ENCODE peak calls at places on chromosome 18, in six cellular contexts. G is adrenal gland, T is breast epithelium, S is A549, U is neural crest cell, F is epithelial cell of esophagus. X is an unnamed sample.

GRCh38 chr18:47936975-47937374 is 6.5 kb upstream of the SMAD2 start:
- DNase-seq in G (no peak), T (no peak), S (no peak), U (no peak), F (no peak), X (no peak)

GRCh38 chr18:23458830-23459529 is 5.9 kb downstream of the RIOK3 start:
- DNase-seq in G (no peak), T (no peak), S (no peak), U (no peak), F (no peak), X (no peak)

GRCh38 chr18:58861853-58862252 is 2.8 kb upstream of the ZNF532 start:
- DNase-seq in G (no peak), T (no peak), S (no peak), U (no peak), F (peak; percentile 4), X (no peak)

GRCh38 chr18:75574197-75574596 is 146.7 kb upstream of the SMIM21 start:
- DNase-seq in G (no peak), T (no peak), S (no peak), U (no peak), F (no peak), X (no peak)

GRCh38 chr18:31598021-31598805 is 6.5 kb downstream of the TTR start:
- DNase-seq in G (no peak), T (no peak), S (no peak), U (no peak), F (no peak), X (no peak)

GRCh38 chr18:45046226-45046625 is 365.5 kb downstream of the SETBP1 start:
- DNase-seq in G (no peak), T (no peak), S (no peak), U (no peak), F (no peak), X (no peak)

GRCh38 chr18:21000667-21001066 is 110.9 kb downstream of the ROCK1 start:
- DNase-seq in G (no peak), T (no peak), S (no peak), U (no peak), F (peak; percentile 43), X (no peak)

GRCh38 chr18:7236899-7237298 is 6.0 kb downstream of the LRRC30 start:
- DNase-seq in G (no peak), T (no peak), S (no peak), U (no peak), F (no peak), X (no peak)

GRCh38 chr18:51051105-51051712 is 21.2 kb downstream of the SMAD4 start:
- DNase-seq in G (peak; percentile 24), T (no peak), S (peak; percentile 38), U (no peak), F (peak; percentile 64), X (no peak)

GRCh38 chr18:30568333-30568732 is 474.2 kb downstream of the DSC3 start:
- DNase-seq in G (no peak), T (no peak), S (no peak), U (no peak), F (no peak), X (no peak)

GRCh38 chr18:60069145-60069544 is 169.3 kb downstream of the PMAIP1 start:
- DNase-seq in G (no peak), T (no peak), S (no peak), U (no peak), F (no peak), X (no peak)

GRCh38 chr18:34031810-34032209 is 192.9 kb downstream of the NOL4 start:
- DNase-seq in G (no peak), T (no peak), S (no peak), U (no peak), F (peak; percentile 2), X (no peak)

GRCh38 chr18:64678048-64678447 is 529.2 kb upstream of the LINC00305 start:
- DNase-seq in G (no peak), T (no peak), S (no peak), U (no peak), F (no peak), X (no peak)

GRCh38 chr18:46555724-46556123 is 101.3 kb downstream of the LOXHD1 start:
- DNase-seq in G (peak; percentile 14), T (no peak), S (peak; percentile 49), U (peak; percentile 26), F (peak; percentile 22), X (no peak)

GRCh38 chr18:48764452-48764851 is 186.3 kb downstream of the SMAD7 start:
- DNase-seq in G (no peak), T (no peak), S (no peak), U (no peak), F (no peak), X (no peak)

GRCh38 chr18:70553245-70553960 is 264.6 kb downstream of the SOCS6 start:
- DNase-seq in G (no peak), T (no peak), S (no peak), U (no peak), F (no peak), X (no peak)

GRCh38 chr18:46283895-46284295 is 179.7 kb downstream of the HAUS1 start:
- DNase-seq in G (no peak), T (no peak), S (no peak), U (no peak), F (no peak), X (no peak)

GRCh38 chr18:58493516-58494253 is 135.2 kb downstream of the ALPK2 start:
- DNase-seq in G (peak; percentile 79), T (peak; percentile 71), S (peak; percentile 75), U (peak; percentile 83), F (peak; percentile 74), X (peak; percentile 76)

GRCh38 chr18:657311-657997 is at the start of gene TYMS:
- DNase-seq in G (peak; percentile 32), T (no peak), S (peak; percentile 85), U (peak; percentile 53), F (peak; percentile 75), X (no peak)
- TF ChIP-seq CTCF in G (no peak), T (no peak), S (no peak), U (peak; percentile 18), F (no peak), X (no peak)

DNA sequence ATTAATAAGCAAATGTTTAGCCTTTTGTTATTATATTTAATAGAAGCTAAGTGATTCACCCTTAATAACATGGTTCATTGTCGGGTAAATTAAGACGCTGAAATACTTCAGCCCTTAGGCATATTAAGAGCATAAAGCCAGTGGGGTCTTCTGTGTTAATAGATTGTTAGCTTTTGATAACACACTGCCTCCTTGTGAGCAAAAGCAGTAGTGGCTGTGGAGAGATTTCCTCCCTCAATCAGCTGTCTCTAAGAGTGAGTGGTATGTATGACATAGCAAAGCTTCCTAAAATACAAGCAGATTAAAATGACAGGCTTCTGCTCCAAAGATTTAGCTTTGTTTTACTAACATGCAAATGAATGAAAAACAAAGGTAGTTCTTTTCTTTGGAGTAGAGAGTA is 143.7 kb upstream of the SYT4 start:
- DNase-seq in G (no peak), T (no peak), S (no peak), U (no peak), F (no peak), X (no peak)
- TF ChIP-seq CTCF in G (no peak), T (no peak), S (no peak), U (peak; percentile 47), F (no peak), X (no peak)

DNA sequence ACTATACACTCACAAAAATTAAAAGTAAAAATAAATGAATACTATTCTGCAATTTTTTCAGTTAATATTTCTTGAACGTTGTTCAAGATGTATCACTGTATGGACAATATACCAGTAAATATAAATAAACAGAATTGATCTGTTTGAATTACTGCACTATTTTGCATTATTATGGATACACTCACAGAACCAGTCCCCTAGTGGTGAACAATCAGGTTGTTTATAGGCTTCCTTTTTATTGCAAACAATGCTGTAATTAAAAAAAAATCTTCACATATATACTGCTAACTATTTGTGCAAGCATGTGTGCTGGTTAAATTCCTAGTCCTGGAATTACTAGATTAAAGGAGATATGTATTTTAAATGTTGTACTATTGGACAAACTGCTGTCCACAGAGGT is 306.0 kb downstream of the FBXO15 start:
- DNase-seq in G (no peak), T (no peak), S (no peak), U (no peak), F (peak; percentile 12), X (no peak)
- TF ChIP-seq CTCF in G (no peak), T (no peak), S (peak; percentile 8), U (peak; percentile 48), F (peak; percentile 38), X (no peak)

GRCh38 chr18:25805939-25806338 is 284.5 kb downstream of the SS18 start:
- DNase-seq in G (peak; percentile 56), T (no peak), S (no peak), U (no peak), F (no peak), X (no peak)
- TF ChIP-seq CTCF in G (no peak), T (no peak), S (no peak), U (no peak), F (no peak), X (no peak)

GRCh38 chr18:12236934-12237832 is 17.0 kb upstream of the CIDEA start:
- DNase-seq in G (peak; percentile 77), T (peak; percentile 46), S (peak; percentile 57), U (peak; percentile 94), F (peak; percentile 64), X (no peak)
- TF ChIP-seq CTCF in G (peak; percentile 92), T (peak; percentile 82), S (peak; percentile 65), U (peak; percentile 88), F (peak; percentile 87), X (peak; percentile 82)

X was measured in ascending aorta.